ENCODE peak calls at places on chromosomes 6 and 20, in eight cellular contexts. One of them, this sample, is unnamed.

GRCh38 chr20:35891375-35891774 is 62.9 kb downstream of the SCAND1 start:
- DNase-seq in KBM-7: no peak
- DNase-seq in iPS-NIHi11: no peak
- DNase-seq in RKO: no peak
- DNase-seq in NCI-H774: no peak
- DNase-seq in central memory CD4-positive, alpha-beta T cell: no peak
- DNase-seq in NCI-H69: no peak
- DNase-seq in HT-29: no peak
- DNase-seq in this sample: no peak

GRCh38 chr6:169833258-169833794 is 81.9 kb downstream of the ERMARD start:
- DNase-seq in KBM-7: no peak
- DNase-seq in iPS-NIHi11: no peak
- DNase-seq in RKO: peak
- DNase-seq in NCI-H774: no peak
- DNase-seq in central memory CD4-positive, alpha-beta T cell: no peak
- DNase-seq in NCI-H69: no peak
- DNase-seq in HT-29: no peak
- DNase-seq in this sample: no peak

GRCh38 chr20:51500311-51500710 is 42.2 kb downstream of the NFATC2 start:
- DNase-seq in KBM-7: peak
- DNase-seq in iPS-NIHi11: no peak
- DNase-seq in RKO: no peak
- DNase-seq in NCI-H774: no peak
- DNase-seq in central memory CD4-positive, alpha-beta T cell: peak
- DNase-seq in NCI-H69: no peak
- DNase-seq in HT-29: no peak
- DNase-seq in this sample: no peak

GRCh38 chr20:15162061-15162740 is 824.8 kb upstream of the FLRT3 start:
- DNase-seq in KBM-7: no peak
- DNase-seq in iPS-NIHi11: no peak
- DNase-seq in RKO: no peak
- DNase-seq in NCI-H774: no peak
- DNase-seq in central memory CD4-positive, alpha-beta T cell: no peak
- DNase-seq in NCI-H69: no peak
- DNase-seq in HT-29: no peak
- DNase-seq in this sample: no peak

GRCh38 chr6:13536796-13537526 is 37.4 kb upstream of the SIRT5 start:
- DNase-seq in KBM-7: no peak
- DNase-seq in iPS-NIHi11: no peak
- DNase-seq in RKO: no peak
- DNase-seq in NCI-H774: no peak
- DNase-seq in central memory CD4-positive, alpha-beta T cell: no peak
- DNase-seq in NCI-H69: no peak
- DNase-seq in HT-29: no peak
- DNase-seq in this sample: no peak

GRCh38 chr20:1819311-1820136 is 75.7 kb upstream of the SIRPA start:
- DNase-seq in KBM-7: peak
- DNase-seq in iPS-NIHi11: peak
- DNase-seq in RKO: no peak
- DNase-seq in NCI-H774: no peak
- DNase-seq in central memory CD4-positive, alpha-beta T cell: no peak
- DNase-seq in NCI-H69: no peak
- DNase-seq in HT-29: no peak
- DNase-seq in this sample: no peak

GRCh38 chr20:2335096-2335495 is 39.3 kb downstream of the TGM3 start:
- DNase-seq in KBM-7: no peak
- DNase-seq in iPS-NIHi11: no peak
- DNase-seq in RKO: no peak
- DNase-seq in NCI-H774: no peak
- DNase-seq in central memory CD4-positive, alpha-beta T cell: no peak
- DNase-seq in NCI-H69: no peak
- DNase-seq in HT-29: no peak
- DNase-seq in this sample: no peak

GRCh38 chr6:62903263-62903662 is 308.0 kb upstream of the FKBP1C start:
- DNase-seq in KBM-7: no peak
- DNase-seq in iPS-NIHi11: no peak
- DNase-seq in RKO: no peak
- DNase-seq in NCI-H774: no peak
- DNase-seq in central memory CD4-positive, alpha-beta T cell: no peak
- DNase-seq in NCI-H69: no peak
- DNase-seq in HT-29: no peak
- DNase-seq in this sample: no peak

GRCh38 chr20:63106108-63106764 is 99.5 kb upstream of the BHLHE23 start:
- DNase-seq in KBM-7: no peak
- DNase-seq in iPS-NIHi11: no peak
- DNase-seq in RKO: no peak
- DNase-seq in NCI-H774: no peak
- DNase-seq in central memory CD4-positive, alpha-beta T cell: no peak
- DNase-seq in NCI-H69: peak
- DNase-seq in HT-29: peak
- DNase-seq in this sample: no peak

GRCh38 chr6:163782436-163783003 is 368.0 kb downstream of the QKI start:
- DNase-seq in KBM-7: peak
- DNase-seq in iPS-NIHi11: peak
- DNase-seq in RKO: no peak
- DNase-seq in NCI-H774: no peak
- DNase-seq in central memory CD4-positive, alpha-beta T cell: no peak
- DNase-seq in NCI-H69: no peak
- DNase-seq in HT-29: no peak
- DNase-seq in this sample: no peak

GRCh38 chr6:42963855-42964605 is 3.5 kb downstream of the GNMT start:
- DNase-seq in KBM-7: peak
- DNase-seq in iPS-NIHi11: peak
- DNase-seq in RKO: no peak
- DNase-seq in NCI-H774: no peak
- DNase-seq in central memory CD4-positive, alpha-beta T cell: peak
- DNase-seq in NCI-H69: peak
- DNase-seq in HT-29: peak
- DNase-seq in this sample: no peak

GRCh38 chr20:16947346-16947943 is 199.3 kb downstream of the OTOR start:
- DNase-seq in KBM-7: no peak
- DNase-seq in iPS-NIHi11: no peak
- DNase-seq in RKO: no peak
- DNase-seq in NCI-H774: no peak
- DNase-seq in central memory CD4-positive, alpha-beta T cell: no peak
- DNase-seq in NCI-H69: no peak
- DNase-seq in HT-29: no peak
- DNase-seq in this sample: no peak

GRCh38 chr6:170073846-170074245 is 217.0 kb downstream of the DLL1 start:
- DNase-seq in KBM-7: no peak
- DNase-seq in iPS-NIHi11: peak
- DNase-seq in RKO: no peak
- DNase-seq in NCI-H774: no peak
- DNase-seq in central memory CD4-positive, alpha-beta T cell: no peak
- DNase-seq in NCI-H69: no peak
- DNase-seq in HT-29: no peak
- DNase-seq in this sample: no peak

GRCh38 chr20:62025832-62026563 is 39.7 kb downstream of the TAF4 start:
- DNase-seq in KBM-7: peak
- DNase-seq in iPS-NIHi11: no peak
- DNase-seq in RKO: no peak
- DNase-seq in NCI-H774: no peak
- DNase-seq in central memory CD4-positive, alpha-beta T cell: peak
- DNase-seq in NCI-H69: no peak
- DNase-seq in HT-29: no peak
- DNase-seq in this sample: no peak